ENCODE peak calls at places on chromosomes 4 and X, in seven cellular contexts. Z is colonic mucosa; A is upper lobe of right lung; X is A549; K is body of pancreas; N is CD4-positive, alpha-beta T cell; H is CD8-positive, alpha-beta T cell. W is an unnamed sample.

GRCh38 chr4:25767877-25768475 is 94.8 kb downstream of the SEL1L3 start:
- DNase-seq in A (no peak), X (peak; percentile 66), K (peak; percentile 49), Z (peak; percentile 33), N (no peak), H (no peak), W (no peak)

GRCh38 chrX:149392896-149393295 is 112.2 kb downstream of the IDS start:
- DNase-seq in K (no peak), X (peak; percentile 47), H (no peak), N (no peak), Z (no peak), A (no peak), W (no peak)

GRCh38 chr4:115113382-115114106 is at the start of gene NDST4:
- DNase-seq in N (no peak), H (no peak), K (peak; percentile 13), X (peak; percentile 6), Z (no peak), A (no peak), W (no peak)

GRCh38 chr4:8353912-8354453 is 84.4 kb downstream of the HTRA3 start:
- DNase-seq in K (peak; percentile 22), A (peak; percentile 58), X (no peak), Z (no peak), H (no peak), N (no peak), W (no peak)

GRCh38 chrX:43718546-43718945 is 62.4 kb downstream of the MAOA start:
- DNase-seq in K (no peak), X (no peak), Z (no peak), N (no peak), H (no peak), A (no peak), W (no peak)

GRCh38 chrX:80237072-80237471 is 183.2 kb upstream of the TENT5D start:
- DNase-seq in A (no peak), X (peak; percentile 1), Z (no peak), H (no peak), K (no peak), N (no peak), W (no peak)

GRCh38 chr4:149708513-149709175 is 107.0 kb downstream of the IQCM start:
- DNase-seq in N (no peak), X (no peak), K (no peak), H (no peak), A (no peak), Z (no peak), W (no peak)

GRCh38 chr4:15784959-15785634 is 7.0 kb downstream of the CD38 start:
- DNase-seq in H (no peak), Z (no peak), X (no peak), K (no peak), N (no peak), A (no peak), W (no peak)

GRCh38 chr4:180557348-180557747 is 1685.9 kb upstream of the TENM3 start:
- DNase-seq in N (no peak), Z (no peak), H (no peak), A (no peak), K (no peak), X (no peak), W (no peak)
- TF ChIP-seq CTCF in N (no peak), Z (no peak), H (no peak), A (no peak), K (no peak), X (no peak), W (no peak)

DNA sequence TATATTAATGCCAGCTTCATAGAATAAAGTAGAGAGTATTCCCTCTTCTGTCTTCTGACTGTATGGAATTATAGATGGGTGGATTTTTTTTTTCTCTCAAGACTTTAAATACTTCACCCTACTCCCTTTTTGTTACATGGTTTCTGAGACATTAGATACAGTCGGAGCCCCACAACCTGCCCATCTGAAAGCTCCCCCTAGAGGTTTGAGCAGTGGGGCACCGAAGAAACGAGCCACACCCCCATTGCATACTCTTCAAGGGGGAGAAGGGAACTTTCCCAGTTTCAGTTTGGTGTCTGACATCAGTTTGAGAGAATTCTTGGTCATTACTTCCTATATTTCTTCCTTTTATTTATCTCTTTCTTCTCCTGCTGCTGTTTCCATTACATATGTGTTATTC is 437.6 kb upstream of the AGA start:
- DNase-seq in N (no peak), A (no peak), K (no peak), X (peak; percentile 2), H (no peak), Z (no peak), W (no peak)
- TF ChIP-seq CTCF in N (no peak), A (no peak), K (no peak), X (no peak), H (no peak), Z (no peak), W (no peak)

GRCh38 chr4:71237626-71238025 is 101.2 kb upstream of the SLC4A4 start:
- DNase-seq in Z (no peak), N (no peak), K (no peak), A (no peak), H (no peak), X (no peak), W (no peak)

GRCh38 chr4:71240094-71240493 is 98.7 kb upstream of the SLC4A4 start:
- DNase-seq in Z (no peak), H (no peak), N (no peak), A (no peak), K (peak; percentile 39), X (no peak), W (no peak)

GRCh38 chr4:71241467-71242401 is 97.1 kb upstream of the SLC4A4 start:
- DNase-seq in H (no peak), Z (no peak), K (peak; percentile 12), N (no peak), A (peak; percentile 73), X (no peak), W (no peak)

GRCh38 chr4:71236226-71236625 is 102.6 kb upstream of the SLC4A4 start:
- DNase-seq in H (no peak), A (no peak), K (no peak), N (no peak), Z (no peak), X (no peak), W (no peak)

DNA sequence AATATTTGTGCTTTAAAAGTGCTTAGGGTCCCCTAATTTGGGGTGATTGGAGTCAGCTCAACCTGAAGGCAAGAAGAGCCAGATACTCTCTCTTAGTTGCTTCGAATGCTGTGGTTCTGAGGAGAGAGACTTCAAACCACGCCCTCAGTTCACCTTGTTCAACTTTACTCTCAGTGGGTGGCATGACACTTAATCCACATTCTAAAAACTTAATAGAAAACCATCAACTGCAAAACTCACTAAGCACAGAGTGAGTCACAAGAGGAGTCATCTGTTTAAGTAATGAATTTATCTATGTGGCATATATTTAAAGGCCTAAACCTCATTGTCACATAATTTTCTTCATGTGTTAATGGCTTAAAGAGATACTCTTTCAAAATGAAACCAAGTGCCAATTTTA is 99.5 kb upstream of the SLC4A4 start:
- DNase-seq in N (no peak), H (no peak), A (no peak), K (no peak), X (no peak), Z (no peak), W (no peak)
- TF ChIP-seq CTCF in N (no peak), H (no peak), A (no peak), K (no peak), X (no peak), Z (no peak), W (no peak)

GRCh38 chrX:83759872-83760271 is 101.1 kb upstream of the CYLC1 start:
- DNase-seq in H (no peak), Z (no peak), N (no peak), K (no peak), A (no peak), X (peak; percentile 18), W (no peak)
- TF ChIP-seq CTCF in H (no peak), Z (no peak), N (no peak), K (no peak), A (peak; percentile 24), X (peak; percentile 28), W (no peak)

DNA sequence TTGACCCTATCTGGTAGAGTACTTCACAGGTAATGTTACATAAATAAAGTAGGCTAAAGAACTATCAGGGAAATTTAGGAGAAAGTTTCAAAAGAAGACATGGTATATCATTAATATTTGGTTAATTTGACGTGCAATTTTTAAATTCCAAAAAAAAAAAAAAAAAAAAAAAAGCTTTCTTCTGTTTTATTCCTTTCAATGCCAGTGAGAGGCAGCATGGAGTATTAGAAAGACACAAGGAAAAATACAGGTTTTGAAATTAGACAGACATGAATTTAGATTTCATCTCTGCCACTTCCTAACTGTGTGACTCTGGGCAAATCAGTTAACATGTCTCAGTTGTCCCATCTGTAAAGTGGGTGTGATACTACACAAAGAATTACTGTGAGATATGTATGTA is 132.6 kb downstream of the GPC3 start:
- DNase-seq in A (no peak), K (no peak), N (no peak), X (no peak), Z (no peak), H (no peak), W (no peak)
- TF ChIP-seq CTCF in A (no peak), K (no peak), N (no peak), X (no peak), Z (no peak), H (no peak), W (no peak)

GRCh38 chrX:139864613-139865012 is 68.2 kb downstream of the ATP11C start:
- DNase-seq in A (no peak), H (no peak), N (no peak), K (no peak), Z (no peak), X (no peak), W (no peak)

GRCh38 chrX:139862208-139862607 is 70.6 kb downstream of the ATP11C start:
- DNase-seq in A (no peak), N (no peak), K (no peak), Z (no peak), X (no peak), H (no peak), W (no peak)
- TF ChIP-seq CTCF in A (no peak), N (no peak), K (no peak), Z (no peak), X (no peak), H (no peak), W (no peak)

GRCh38 chr4:90419124-90419711 is 292.0 kb downstream of the CCSER1 start:
- DNase-seq in A (no peak), X (peak; percentile 33), N (no peak), H (no peak), Z (no peak), K (no peak), W (no peak)
- TF ChIP-seq CTCF in A (peak; percentile 54), X (peak; percentile 60), N (no peak), H (no peak), Z (peak; percentile 43), K (peak; percentile 55), W (no peak)

GRCh38 chr4:85774489-85774888 is 299.5 kb downstream of the ARHGAP24 start:
- DNase-seq in H (no peak), X (no peak), K (no peak), N (no peak), A (no peak), Z (no peak), W (no peak)
- TF ChIP-seq CTCF in H (no peak), X (no peak), K (no peak), N (no peak), A (no peak), Z (no peak), W (no peak)

GRCh38 chrX:55132416-55132815 is 43.6 kb downstream of the PAGE2 start:
- DNase-seq in X (no peak), H (no peak), K (no peak), A (no peak), N (no peak), Z (no peak), W (no peak)

GRCh38 chrX:55135171-55135570 is 46.4 kb downstream of the PAGE2 start:
- DNase-seq in X (peak; percentile 45), Z (peak; percentile 50), N (peak; percentile 34), K (peak; percentile 37), H (peak; percentile 0), A (no peak), W (peak; percentile 10)
- TF ChIP-seq CTCF in X (peak; percentile 57), Z (peak; percentile 45), N (peak; percentile 19), K (peak; percentile 58), H (peak; percentile 24), A (peak; percentile 57), W (no peak)